ENCODE peak calls at places on chromosomes 2 and 18, in five cellular contexts. P is thyroid gland, X is stomach, I is tibial nerve, L is transverse colon. C is an unnamed sample.

GRCh38 chr2:229273384-229274338 is 2.6 kb upstream of the PID1 start:
- DNase-seq in L (peak; percentile 86), I (peak; percentile 72), P (peak; percentile 26), X (peak; percentile 31), C (peak; percentile 13)

GRCh38 chr2:217740178-217740577 is 262.6 kb downstream of the TNS1 start:
- DNase-seq in L (no peak), P (no peak), X (no peak), I (no peak), C (no peak)

GRCh38 chr18:75173125-75173432 is 35.9 kb downstream of the PTGR3 start:
- DNase-seq in L (no peak), I (no peak), P (no peak), X (no peak), C (no peak)

GRCh38 chr2:69036926-69037325 is 23.9 kb downstream of the ANTXR1 start:
- DNase-seq in P (no peak), I (no peak), X (no peak), L (no peak), C (no peak)

GRCh38 chr18:35740616-35741015 is 159.1 kb downstream of the GALNT1 start:
- DNase-seq in P (no peak), L (no peak), X (no peak), I (no peak), C (no peak)

GRCh38 chr2:187541086-187542085 is 12.8 kb downstream of the TFPI start:
- DNase-seq in I (peak; percentile 57), L (no peak), X (no peak), P (no peak), C (peak; percentile 35)

GRCh38 chr18:28086530-28087172 is 90.3 kb downstream of the CDH2 start:
- DNase-seq in X (no peak), P (no peak), L (no peak), I (peak; percentile 11), C (no peak)

GRCh38 chr2:174176898-174177297 is 71.4 kb downstream of the OLA1 start:
- DNase-seq in P (no peak), X (no peak), L (no peak), I (no peak), C (no peak)

GRCh38 chr2:25586726-25587144 is 86.6 kb downstream of the DTNB start:
- DNase-seq in L (no peak), X (no peak), I (no peak), P (peak; percentile 14), C (no peak)

GRCh38 chr2:29068513-29068912 is 5.8 kb downstream of the PCARE start:
- DNase-seq in P (peak; percentile 86), I (no peak), X (no peak), L (no peak), C (no peak)

GRCh38 chr2:237181844-237182243 is 96.2 kb downstream of the COPS8 start:
- DNase-seq in X (no peak), P (no peak), L (no peak), I (peak; percentile 47), C (peak; percentile 43)

GRCh38 chr2:129074526-129074925 is 755.9 kb upstream of the HS6ST1 start:
- DNase-seq in X (no peak), I (no peak), L (no peak), P (no peak), C (no peak)

GRCh38 chr18:8231316-8231715 is 377.9 kb upstream of the RAB12 start:
- DNase-seq in I (no peak), L (no peak), X (no peak), P (no peak), C (no peak)

GRCh38 chr2:216692636-216693413 is 2.5 kb downstream of the IGFBP5 start:
- DNase-seq in P (peak; percentile 95), X (peak; percentile 81), I (peak; percentile 91), L (peak; percentile 77), C (peak; percentile 77)

GRCh38 chr2:62467475-62468321 is 38.3 kb downstream of the TMEM17 start:
- DNase-seq in L (no peak), X (no peak), P (peak; percentile 66), I (peak; percentile 62), C (no peak)

GRCh38 chr2:105749583-105750399 is 5.1 kb downstream of the NCK2 start:
- DNase-seq in X (no peak), P (no peak), L (peak; percentile 36), I (no peak), C (peak; percentile 56)

GRCh38 chr2:15993666-15994065 is 53.3 kb downstream of the MYCN start:
- DNase-seq in P (no peak), L (no peak), X (no peak), I (no peak), C (no peak)

GRCh38 chr2:174729797-174730529 is 34.3 kb downstream of the CHRNA1 start:
- DNase-seq in X (no peak), L (no peak), I (no peak), P (peak; percentile 26), C (no peak)

GRCh38 chr2:98280376-98281102 is 65.7 kb upstream of the CNGA3 start:
- DNase-seq in P (no peak), X (peak; percentile 76), I (no peak), L (peak; percentile 79), C (no peak)

GRCh38 chr2:230326453-230327417 is at the start of gene SP140L:
- DNase-seq in P (peak; percentile 65), X (peak; percentile 77), L (peak; percentile 85), I (peak; percentile 55), C (peak; percentile 29)

GRCh38 chr2:239057533-239057932 is 209.6 kb downstream of the TWIST2 start:
- DNase-seq in X (no peak), I (no peak), L (no peak), P (no peak), C (no peak)

GRCh38 chr2:148209598-148209997 is 188.7 kb downstream of the MBD5 start:
- DNase-seq in P (no peak), L (no peak), I (no peak), X (no peak), C (no peak)

GRCh38 chr2:75311521-75311920 is 112.2 kb upstream of the TACR1 start:
- DNase-seq in P (no peak), X (no peak), L (no peak), I (no peak), C (no peak)

GRCh38 chr2:3712841-3713503 is 9.6 kb downstream of the DCDC2C start:
- DNase-seq in L (no peak), I (no peak), X (no peak), P (no peak), C (no peak)

GRCh38 chr2:31297751-31298150 is 63.8 kb downstream of the EHD3 start:
- DNase-seq in I (no peak), L (no peak), X (no peak), P (no peak), C (no peak)

GRCh38 chr2:69830045-69830905 is 815 bp downstream of the GMCL1 start:
- DNase-seq in X (peak; percentile 48), L (peak; percentile 60), I (no peak), P (peak; percentile 52), C (no peak)

GRCh38 chr18:50707841-50708240 is 112.0 kb downstream of the MRO start:
- DNase-seq in I (peak; percentile 45), L (no peak), X (no peak), P (no peak), C (no peak)

GRCh38 chr2:23639406-23639982 is 254.5 kb downstream of the KLHL29 start:
- DNase-seq in X (no peak), I (no peak), P (no peak), L (no peak), C (no peak)

GRCh38 chr2:20603791-20604190 is 47.1 kb downstream of the HS1BP3 start:
- DNase-seq in L (peak; percentile 6), I (no peak), X (peak; percentile 8), P (no peak), C (no peak)

GRCh38 chr2:9217838-9218770 is 11.5 kb downstream of the ASAP2 start:
- DNase-seq in X (no peak), P (no peak), I (no peak), L (no peak), C (no peak)

GRCh38 chr2:168357799-168358504 is 98.1 kb upstream of the CERS6 start:
- DNase-seq in L (peak; percentile 24), I (no peak), P (no peak), X (no peak), C (no peak)

GRCh38 chr2:234968633-234969328 is 17.0 kb downstream of the SH3BP4 start:
- DNase-seq in L (no peak), X (no peak), P (no peak), I (no peak), C (no peak)

GRCh38 chr18:58900015-58900649 is 35.5 kb downstream of the ZNF532 start:
- DNase-seq in X (no peak), I (no peak), P (no peak), L (no peak), C (no peak)

GRCh38 chr2:148812306-148812705 is 62.7 kb upstream of the KIF5C start:
- DNase-seq in P (peak; percentile 77), I (no peak), X (no peak), L (peak; percentile 41), C (no peak)

GRCh38 chr18:68714707-68715496 is at the start of gene TMX3:
- DNase-seq in P (peak; percentile 93), X (peak; percentile 91), L (peak; percentile 93), I (peak; percentile 72), C (peak; percentile 81)
- TF ChIP-seq POLR2A in P (peak; percentile 58), X (no peak), L (peak; percentile 26), I (no peak), C (peak; percentile 13)

DNA sequence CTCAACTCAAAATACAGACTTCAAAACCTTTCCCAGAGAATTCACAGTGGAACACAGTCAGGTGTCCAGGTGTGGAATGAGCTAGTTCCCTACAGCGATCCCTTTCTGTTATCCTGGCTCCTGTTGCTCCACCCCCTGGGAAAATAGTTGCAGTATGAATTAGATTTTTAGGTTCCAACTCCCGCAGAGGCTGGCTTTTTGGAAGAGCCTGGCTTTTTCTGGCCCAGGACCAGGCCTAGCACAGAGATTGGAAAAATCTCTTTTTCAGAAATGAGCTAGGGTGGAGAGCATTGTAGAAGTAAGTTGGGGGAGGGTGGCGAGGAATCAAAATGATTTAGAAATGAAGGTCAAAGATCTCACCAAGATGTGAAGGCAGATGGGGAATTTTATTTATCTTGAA is 27.1 kb downstream of the COL5A2 start:
- DNase-seq in L (no peak), I (no peak), P (no peak), X (no peak), C (no peak)
- H3K4me3 ChIP-seq in L (no peak overlapping the region), I (no peak overlapping the region), P (no peak overlapping the region), X (no peak overlapping the region), C (no peak overlapping the region)

DNA sequence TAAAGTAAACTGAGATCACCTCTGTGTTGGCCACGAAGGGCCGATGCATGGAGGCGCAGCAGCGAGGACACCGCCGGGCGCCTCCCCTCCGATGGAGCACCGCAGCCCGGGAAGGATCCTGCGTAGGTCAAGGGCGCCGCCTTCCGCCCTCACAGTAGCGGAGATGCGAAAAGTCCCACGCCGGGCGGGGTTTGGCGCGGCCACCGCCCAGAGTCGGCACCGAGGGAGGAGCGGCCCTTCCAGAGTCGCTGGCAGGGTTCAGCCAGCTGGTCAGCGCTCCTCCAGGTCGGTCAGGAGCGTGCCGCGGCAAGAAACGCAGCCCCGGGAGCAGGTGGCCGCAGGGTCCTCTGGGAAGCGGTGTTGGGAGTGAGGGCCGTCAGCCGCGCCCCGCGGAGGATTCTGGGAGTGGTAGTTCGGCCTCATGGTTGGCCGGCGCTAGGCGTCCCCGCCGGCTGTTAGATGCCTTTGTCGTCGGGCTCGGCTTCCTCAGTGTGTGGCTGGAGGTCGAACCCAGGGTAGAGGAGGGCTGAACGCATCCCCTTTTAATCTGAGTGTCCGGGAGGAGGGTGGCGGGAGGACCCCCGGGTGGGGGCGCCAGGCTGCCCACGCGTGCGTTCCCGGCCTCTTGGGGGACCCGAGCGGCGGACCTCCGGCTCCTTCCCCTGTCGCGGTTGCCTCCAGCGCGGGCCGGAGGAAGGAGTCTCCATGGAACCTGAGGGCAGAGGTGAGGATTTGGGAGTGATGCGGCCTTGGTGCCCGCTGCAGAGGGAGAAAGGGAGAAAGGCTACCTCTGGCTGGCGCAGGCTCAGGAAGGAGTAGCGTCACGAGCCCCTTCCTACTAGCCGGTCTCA is at the start of gene ZNF892:
- DNase-seq in P (peak; percentile 94), L (peak; percentile 94), I (peak; percentile 82), X (peak; percentile 92), C (peak; percentile 90)
- H3K9me3 ChIP-seq in P (no peaks in the 10 kb centered on the region), L (peaks cover 19% of the 10 kb centered on the region), I (no peaks in the 10 kb centered on the region), X (peaks cover 18% of the 10 kb centered on the region), C (peaks cover 3% of the 10 kb centered on the region)

GRCh38 chr2:84946204-84947009 is 24.6 kb upstream of the KCMF1 start:
- DNase-seq in L (peak; percentile 77), I (no peak), P (no peak), X (peak; percentile 57), C (no peak)
- TF ChIP-seq POLR2A in L (peak; percentile 72), I (no peak), P (no peak), X (no peak), C (no peak)

C was measured in gastrocnemius medialis.